ENCODE peak calls at places on chromosomes 1 and 21, in seven cellular contexts. Y is ACHN; S is chondrocyte; H is NCI-H524; Z is psoas muscle; T is activated CD4-positive, CD25-positive, alpha-beta regulatory T cell; G is AG08396. J is an unnamed sample.

GRCh38 chr1:27306892-27307850 is 14.8 kb upstream of the TMEM222 start:
- DNase-seq in H (peak; percentile 86), Y (no peak), Z (no peak), G (no peak), S (no peak), T (no peak), J (no peak)

GRCh38 chr1:112532074-112532473 is 23.3 kb downstream of the WNT2B start:
- DNase-seq in Z (no peak), T (no peak), G (no peak), S (no peak), Y (no peak), H (no peak), J (no peak)

GRCh38 chr1:218384576-218384975 is 39.4 kb downstream of the TGFB2 start:
- DNase-seq in G (no peak), H (peak; percentile 90), Y (peak; percentile 64), S (no peak), T (no peak), Z (no peak), J (peak; percentile 28)

GRCh38 chr21:36693144-36694040 is 5.5 kb upstream of the SIM2 start:
- DNase-seq in T (no peak), G (no peak), Z (no peak), S (no peak), H (no peak), Y (no peak), J (no peak)

GRCh38 chr1:1879942-1880341 is 10.9 kb downstream of the GNB1 start:
- DNase-seq in S (no peak), G (no peak), Z (no peak), T (no peak), Y (no peak), H (no peak), J (no peak)

GRCh38 chr1:205420938-205421337 is 918 bp downstream of the LEMD1 start:
- DNase-seq in T (no peak), G (no peak), S (no peak), H (no peak), Y (no peak), Z (no peak), J (no peak)

GRCh38 chr1:36354486-36354885 is 31.0 kb upstream of the EVA1B start:
- DNase-seq in Z (no peak), H (no peak), G (no peak), T (no peak), S (no peak), Y (no peak), J (no peak)

GRCh38 chr1:26771643-26772321 is 16.0 kb upstream of the PIGV start:
- DNase-seq in S (no peak), Z (no peak), H (no peak), T (no peak), Y (peak; percentile 95), G (peak; percentile 88), J (peak; percentile 98)

GRCh38 chr1:228097333-228098081 is 5.6 kb downstream of the C1orf35 start:
- DNase-seq in H (no peak), Z (peak; percentile 19), Y (no peak), G (no peak), T (no peak), S (peak; percentile 86), J (no peak)

GRCh38 chr1:9406111-9406510 is 113.4 kb downstream of the SPSB1 start:
- DNase-seq in S (no peak), H (peak; percentile 65), Y (no peak), Z (no peak), T (no peak), G (no peak), J (no peak)

GRCh38 chr1:33378524-33378923 is 52.4 kb downstream of the PHC2 start:
- DNase-seq in T (no peak), Z (no peak), S (no peak), G (no peak), Y (no peak), H (no peak), J (no peak)

GRCh38 chr1:9580942-9581341 is 7.8 kb upstream of the TMEM201 start:
- DNase-seq in T (no peak), Y (no peak), Z (no peak), G (no peak), S (no peak), H (no peak), J (no peak)

GRCh38 chr1:222546548-222547259 is 1.2 kb downstream of the HHIPL2 start:
- DNase-seq in H (peak; percentile 66), Z (no peak), T (no peak), Y (peak; percentile 58), G (peak; percentile 80), S (no peak), J (peak; percentile 84)

GRCh38 chr21:37896788-37897187 is 19.5 kb downstream of the KCNJ6 start:
- DNase-seq in H (no peak), T (no peak), G (no peak), Y (no peak), Z (no peak), S (no peak), J (no peak)